ENCODE peak calls at places on chromosomes 2 and 18, in seven cellular contexts. V is AG04449, P is HFF-Myc, X is neural progenitor cell, T is brain microvascular endothelial cell, E is astrocyte of the cerebellum, B is mucosa of descending colon. F is an unnamed sample.

GRCh38 chr2:106956879-106957278 is 70.9 kb upstream of the ST6GAL2 start:
- DNase-seq in V (peak), P (peak), X (no peak), T (peak), E (peak), B (no peak), F (peak)

GRCh38 chr2:239662413-239663120 is 261.7 kb upstream of the HDAC4 start:
- DNase-seq in V (no peak), P (no peak), X (no peak), T (no peak), E (no peak), B (no peak), F (no peak)

GRCh38 chr18:41128545-41128944 is 826.5 kb upstream of the PIK3C3 start:
- DNase-seq in V (no peak), P (no peak), X (no peak), T (peak), E (no peak), B (no peak), F (no peak)

GRCh38 chr2:41414486-41415230 is 633.2 kb upstream of the PKDCC start:
- DNase-seq in V (no peak), P (peak), X (peak), T (peak), E (peak), B (peak), F (no peak)

GRCh38 chr2:42569116-42569711 is 782 bp downstream of the MTA3 start:
- DNase-seq in V (no peak), P (no peak), X (peak), T (peak), E (no peak), B (peak), F (peak)

GRCh38 chr18:50011813-50012445 is 183.0 kb downstream of the MYO5B start:
- DNase-seq in V (peak), P (no peak), X (no peak), T (peak), E (peak), B (no peak), F (peak)

GRCh38 chr2:64889803-64890202 is 99.4 kb upstream of the SLC1A4 start:
- DNase-seq in V (no peak), P (no peak), X (no peak), T (no peak), E (no peak), B (no peak), F (no peak)

GRCh38 chr2:96102596-96103387 is 13.6 kb downstream of the ADRA2B start:
- DNase-seq in V (no peak), P (no peak), X (no peak), T (no peak), E (no peak), B (no peak), F (no peak)

GRCh38 chr2:177516786-177517544 is 124.4 kb downstream of the AGPS start:
- DNase-seq in V (no peak), P (no peak), X (no peak), T (no peak), E (no peak), B (no peak), F (no peak)

GRCh38 chr2:150255528-150255927 is 231.9 kb downstream of the RND3 start:
- DNase-seq in V (no peak), P (no peak), X (no peak), T (peak), E (no peak), B (no peak), F (no peak)

GRCh38 chr2:67565761-67566160 is 168.6 kb downstream of the ETAA1 start:
- DNase-seq in V (no peak), P (peak), X (no peak), T (peak), E (no peak), B (no peak), F (peak)

DNA sequence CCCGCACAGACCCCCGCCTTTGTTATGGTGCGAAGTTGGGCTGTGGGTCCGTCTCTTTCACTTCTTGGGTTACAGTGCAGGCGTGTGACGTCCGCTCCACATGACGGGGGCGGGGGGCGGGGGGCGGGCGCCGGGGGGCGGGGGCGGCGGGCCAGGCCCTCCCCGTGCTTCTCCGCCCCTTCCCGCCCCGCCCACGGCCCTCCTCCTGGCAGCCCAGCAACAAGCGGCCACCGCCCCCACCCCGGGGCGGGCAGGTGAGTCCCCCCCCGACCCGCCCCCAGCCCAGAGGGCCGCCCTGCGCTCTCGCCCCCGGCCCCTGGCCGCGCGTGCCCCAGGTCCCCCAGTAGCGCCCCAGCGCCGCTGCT is 3.6 kb downstream of the ZNF516 start:
- DNase-seq in V (no peak), P (no peak), X (peak), T (peak), E (no peak), B (peak), F (no peak)
- H3K4me3 ChIP-seq in V (peak), P (peak), X (peak), T (peak), E (peak), B (peak), F (peak)

GRCh38 chr2:49616800-49617199 is 462.5 kb upstream of the FSHR start:
- DNase-seq in V (no peak), P (no peak), X (peak), T (no peak), E (peak), B (no peak), F (peak)
- TF ChIP-seq CTCF in V (peak), P (no peak), X (peak), T (peak), E (peak), B (no peak), F (peak)

GRCh38 chr2:223949241-223949640 is 4.1 kb upstream of the WDFY1 start:
- DNase-seq in V (no peak), P (no peak), X (no peak), T (no peak), E (no peak), B (no peak), F (no peak)

GRCh38 chr2:223952280-223952968 is 4.8 kb upstream of the MRPL44 start:
- DNase-seq in V (no peak), P (no peak), X (peak), T (no peak), E (no peak), B (no peak), F (no peak)

GRCh38 chr2:223947711-223948205 is 2.6 kb upstream of the WDFY1 start:
- DNase-seq in V (no peak), P (no peak), X (peak), T (no peak), E (no peak), B (no peak), F (no peak)

GRCh38 chr2:223954401-223954800 is 2.9 kb upstream of the MRPL44 start:
- DNase-seq in V (peak), P (no peak), X (peak), T (peak), E (peak), B (no peak), F (no peak)

GRCh38 chr2:223950448-223951347 is 5.6 kb upstream of the WDFY1 start:
- DNase-seq in V (no peak), P (no peak), X (no peak), T (no peak), E (no peak), B (no peak), F (no peak)
- H3K4me3 ChIP-seq in V (no peak), P (no peak), X (no peak), T (no peak), E (no peak), B (no peak), F (no peak)

GRCh38 chr18:67151366-67151765 is 365.2 kb downstream of the DSEL start:
- DNase-seq in V (no peak), P (no peak), X (peak), T (no peak), E (no peak), B (no peak), F (no peak)
- TF ChIP-seq CTCF in V (no peak), P (no peak), X (no peak), T (no peak), E (no peak), B (no peak), F (no peak)

GRCh38 chr18:47817017-47817911 is 113.2 kb downstream of the SMAD2 start:
- DNase-seq in V (no peak), P (no peak), X (no peak), T (no peak), E (peak), B (no peak), F (no peak)
- H3K4me3 ChIP-seq in V (no peak), P (no peak), X (no peak), T (no peak), E (no peak), B (no peak), F (no peak)

GRCh38 chr2:173762864-173763263 is 202.3 kb downstream of the SP3 start:
- DNase-seq in V (no peak), P (no peak), X (no peak), T (no peak), E (no peak), B (no peak), F (no peak)
- TF ChIP-seq CTCF in V (no peak), P (no peak), X (no peak), T (no peak), E (no peak), B (no peak), F (no peak)

F was measured in retinal pigment epithelial cell.